ENCODE peak calls at places on chromosomes 6 and 20, in four cellular contexts. One of them, this sample, is unnamed. For H4K20me1, the result is how much of the 10 kb centered on the place peaks cover.

GRCh38 chr20:25065625-25066338 is 7.8 kb upstream of the ACSS1 start:
- DNase-seq in H1: peak
- DNase-seq in GM12878: peak
- DNase-seq in K562: peak
- DNase-seq in this sample: peak

GRCh38 chr6:4957521-4958231 is 46.2 kb downstream of the RPP40 start:
- DNase-seq in H1: no peak
- DNase-seq in GM12878: no peak
- DNase-seq in K562: peak
- DNase-seq in this sample: no peak

GRCh38 chr20:3141757-3142156 is 17.9 kb downstream of the FASTKD5 start:
- DNase-seq in H1: no peak
- DNase-seq in GM12878: no peak
- DNase-seq in K562: no peak
- DNase-seq in this sample: no peak

GRCh38 chr6:100979269-100979668 is 98.1 kb upstream of the ASCC3 start:
- DNase-seq in H1: no peak
- DNase-seq in GM12878: no peak
- DNase-seq in K562: no peak
- DNase-seq in this sample: no peak

GRCh38 chr6:165439928-165440554 is 130.6 kb upstream of the C6orf118 start:
- DNase-seq in H1: no peak
- DNase-seq in GM12878: no peak
- DNase-seq in K562: peak
- DNase-seq in this sample: peak

GRCh38 chr6:90484903-90485302 is 102.0 kb downstream of the MAP3K7 start:
- DNase-seq in H1: no peak
- DNase-seq in GM12878: no peak
- DNase-seq in K562: no peak
- DNase-seq in this sample: no peak

GRCh38 chr6:42211726-42212125 is 5.9 kb downstream of the MRPS10 start:
- DNase-seq in H1: no peak
- DNase-seq in GM12878: no peak
- DNase-seq in K562: no peak
- DNase-seq in this sample: no peak

GRCh38 chr6:21594427-21595264 is 1.1 kb downstream of the SOX4 start:
- DNase-seq in H1: no peak
- DNase-seq in GM12878: no peak
- DNase-seq in K562: peak
- DNase-seq in this sample: peak

GRCh38 chr6:86936834-86937218 is 502 bp upstream of the HTR1E start:
- DNase-seq in H1: no peak
- DNase-seq in GM12878: no peak
- DNase-seq in K562: no peak
- DNase-seq in this sample: no peak

GRCh38 chr6:111410371-111410770 is 72.6 kb downstream of the REV3L start:
- DNase-seq in H1: no peak
- DNase-seq in GM12878: no peak
- DNase-seq in K562: no peak
- DNase-seq in this sample: no peak

GRCh38 chr6:169253341-169253740 is 305 bp downstream of the THBS2 start:
- DNase-seq in H1: no peak
- DNase-seq in GM12878: no peak
- DNase-seq in K562: no peak
- DNase-seq in this sample: no peak

GRCh38 chr6:44268095-44268628 is 2.1 kb upstream of the TMEM151B start:
- DNase-seq in H1: peak
- DNase-seq in GM12878: no peak
- DNase-seq in K562: peak
- DNase-seq in this sample: peak

GRCh38 chr6:117498159-117498558 is 15.7 kb downstream of the DCBLD1 start:
- DNase-seq in H1: no peak
- DNase-seq in GM12878: no peak
- DNase-seq in K562: no peak
- DNase-seq in this sample: peak

GRCh38 chr20:59634435-59635005 is 30.2 kb downstream of the PHACTR3 start:
- DNase-seq in H1: no peak
- DNase-seq in GM12878: no peak
- DNase-seq in K562: no peak
- DNase-seq in this sample: no peak
- TF ChIP-seq CHD1 in H1: no peak
- TF ChIP-seq CHD1 in GM12878: no peak
- TF ChIP-seq CHD1 in K562: no peak
- TF ChIP-seq CHD1 in this sample: no peak

GRCh38 chr6:99416892-99417767 is 8.0 kb downstream of the PNISR start:
- DNase-seq in H1: no peak
- DNase-seq in GM12878: peak
- DNase-seq in K562: no peak
- DNase-seq in this sample: no peak
- H4K20me1 ChIP-seq in H1: under half
- H4K20me1 ChIP-seq in GM12878: under half
- H4K20me1 ChIP-seq in K562: under half
- H4K20me1 ChIP-seq in this sample: under half

GRCh38 chr20:59010995-59011873 is 4.2 kb upstream of the CTSZ start:
- DNase-seq in H1: peak
- DNase-seq in GM12878: no peak
- DNase-seq in K562: peak
- DNase-seq in this sample: peak
- TF ChIP-seq CHD1 in H1: no peak
- TF ChIP-seq CHD1 in GM12878: no peak
- TF ChIP-seq CHD1 in K562: no peak
- TF ChIP-seq CHD1 in this sample: no peak

GRCh38 chr6:156977527-156978291 is 200.5 kb downstream of the ARID1B start:
- DNase-seq in H1: no peak
- DNase-seq in GM12878: no peak
- DNase-seq in K562: no peak
- DNase-seq in this sample: peak
- H4K20me1 ChIP-seq in H1: under half
- H4K20me1 ChIP-seq in GM12878: under half
- H4K20me1 ChIP-seq in K562: under half
- H4K20me1 ChIP-seq in this sample: under half

GRCh38 chr20:433300-433975 is 25.3 kb downstream of the RBCK1 start:
- DNase-seq in H1: no peak
- DNase-seq in GM12878: peak
- DNase-seq in K562: no peak
- DNase-seq in this sample: no peak
- TF ChIP-seq CHD1 in H1: no peak
- TF ChIP-seq CHD1 in GM12878: no peak
- TF ChIP-seq CHD1 in K562: no peak
- TF ChIP-seq CHD1 in this sample: no peak

DNA sequence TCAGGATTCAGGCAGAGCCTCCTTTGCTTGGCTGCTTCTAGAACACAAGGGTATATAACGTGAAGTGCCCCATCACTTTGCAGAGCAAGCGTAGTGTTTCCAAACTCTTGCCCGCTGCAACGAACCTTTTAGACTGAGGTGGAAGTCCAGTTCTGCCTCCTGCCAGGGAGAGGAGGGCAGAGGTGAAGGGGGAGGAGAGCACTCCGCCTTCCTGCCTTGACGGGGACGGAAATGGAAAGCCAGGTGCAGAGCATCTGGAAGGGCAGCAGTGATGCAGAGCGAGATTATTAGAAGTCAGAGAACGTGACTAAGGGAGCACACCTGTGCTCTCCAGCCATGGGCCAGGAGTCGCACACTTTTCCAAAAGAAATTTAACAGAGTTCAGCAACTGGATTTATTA is 63.4 kb downstream of the RREB1 start:
- DNase-seq in H1: no peak
- DNase-seq in GM12878: no peak
- DNase-seq in K562: no peak
- DNase-seq in this sample: no peak
- H4K20me1 ChIP-seq in H1: under half
- H4K20me1 ChIP-seq in GM12878: under half
- H4K20me1 ChIP-seq in K562: under half
- H4K20me1 ChIP-seq in this sample: half or more

DNA sequence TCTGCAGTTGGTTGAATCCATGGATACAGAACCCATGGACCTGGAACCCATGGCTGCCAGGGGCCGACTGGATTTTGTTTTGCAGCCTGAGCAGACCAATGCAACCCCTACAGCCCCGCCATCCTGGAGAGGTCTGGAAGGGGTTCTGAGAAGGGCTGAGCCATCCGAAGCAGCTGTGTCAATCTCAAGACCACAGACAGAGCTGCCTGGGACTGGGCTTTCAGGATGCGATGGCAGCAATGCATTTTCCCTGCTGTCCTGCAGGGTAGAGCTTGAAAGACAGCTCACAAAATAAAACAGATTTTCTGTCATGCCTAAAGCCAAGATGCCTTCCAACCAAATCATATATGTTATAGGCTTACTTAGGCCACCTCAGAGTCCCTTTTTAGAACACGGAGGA is 125.8 kb upstream of the NXT1 start:
- DNase-seq in H1: no peak
- DNase-seq in GM12878: no peak
- DNase-seq in K562: no peak
- DNase-seq in this sample: no peak
- TF ChIP-seq CHD1 in H1: no peak
- TF ChIP-seq CHD1 in GM12878: no peak
- TF ChIP-seq CHD1 in K562: no peak
- TF ChIP-seq CHD1 in this sample: no peak

DNA sequence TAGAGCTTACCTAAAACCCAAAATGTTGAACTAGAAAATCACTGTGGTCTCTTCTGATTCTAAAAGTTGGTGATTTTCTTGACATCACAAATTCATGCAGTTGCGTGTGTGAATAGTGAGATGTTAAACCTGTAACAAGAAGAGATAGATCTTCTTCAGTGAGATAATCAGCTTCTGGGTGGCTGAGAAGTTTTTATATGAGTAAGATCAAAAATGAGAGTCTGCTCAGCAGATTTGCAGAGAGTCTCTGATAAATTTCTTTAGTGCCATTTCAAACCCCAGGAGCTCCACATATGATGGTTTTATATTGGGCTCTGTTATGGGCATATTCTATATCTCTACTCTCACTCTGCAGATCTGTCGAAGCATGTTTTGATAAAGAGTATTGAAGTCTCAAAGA is 185.4 kb downstream of the ZFAND3 start:
- DNase-seq in H1: no peak
- DNase-seq in GM12878: no peak
- DNase-seq in K562: no peak
- DNase-seq in this sample: no peak
- H4K20me1 ChIP-seq in H1: under half
- H4K20me1 ChIP-seq in GM12878: under half
- H4K20me1 ChIP-seq in K562: under half
- H4K20me1 ChIP-seq in this sample: half or more

This sample was measured in IMR-90.